ENCODE peak calls at places on chromosomes 4 and X, in ten cellular contexts. V is activated T-cell treated with anti-CD3 and anti-CD28 coated beads, Interleukin-2, amount 50 U/mL, for 4 hours; X is activated CD4-positive, alpha-beta T cell treated with anti-CD3 and anti-CD28 coated beads, Interleukin-2, amount 10 ng/mL, durations not matched to agents 7 days and 5 days; P is effector memory CD4-positive, alpha-beta T cell; O is stimulated activated CD8-positive, alpha-beta memory T cell treated with anti-CD3 and anti-CD28 coated beads, Interleukin-15, amount 100 ng/mL, for 4 hours; M is NCI-H510A; R is caudate nucleus; C is aorta; B is OCI-M1; K is neuronal stem cell. W is an unnamed sample.

GRCh38 chrX:68867458-68868166 is 38.8 kb downstream of the EFNB1 start:
- DNase-seq in V (no peak), X (no peak), P (no peak), O (no peak), M (no peak), R (no peak), C (peak; percentile 52), B (no peak), K (no peak), W (peak; percentile 6)

GRCh38 chrX:44975666-44976263 is 102.8 kb downstream of the KDM6A start:
- DNase-seq in V (no peak), X (no peak), P (no peak), O (no peak), M (no peak), R (no peak), C (no peak), B (peak; percentile 2), K (no peak), W (no peak)

GRCh38 chrX:52410439-52411394 is 41.9 kb downstream of the XAGE2 start:
- DNase-seq in V (no peak), X (no peak), P (no peak), O (no peak), M (no peak), R (no peak), C (no peak), B (no peak), K (no peak), W (no peak)

GRCh38 chr4:7392438-7393374 is 42.0 kb downstream of the PSAPL1 start:
- DNase-seq in V (no peak), X (no peak), P (no peak), O (no peak), M (no peak), R (no peak), C (peak; percentile 50), B (no peak), K (no peak), W (no peak)

GRCh38 chr4:72295966-72296557 is 264.3 kb downstream of the NPFFR2 start:
- DNase-seq in V (no peak), X (no peak), P (no peak), O (no peak), M (peak; percentile 9), R (no peak), C (no peak), B (peak; percentile 60), K (peak; percentile 21), W (peak; percentile 49)

GRCh38 chrX:9538544-9539045 is 73.7 kb downstream of the TBL1X start:
- DNase-seq in V (no peak), X (no peak), P (no peak), O (no peak), M (peak; percentile 73), R (no peak), C (no peak), B (no peak), K (no peak), W (peak; percentile 39)

GRCh38 chr4:3122081-3122563 is 47.6 kb downstream of the HTT start:
- DNase-seq in V (no peak), X (no peak), P (no peak), O (no peak), M (no peak), R (no peak), C (no peak), B (no peak), K (no peak), W (no peak)

GRCh38 chr4:7156273-7157139 is 35.8 kb upstream of the SORCS2 start:
- DNase-seq in V (no peak), X (no peak), P (no peak), O (no peak), M (no peak), R (no peak), C (no peak), B (no peak), K (peak; percentile 33), W (no peak)

GRCh38 chrX:10021461-10022272 is 54.5 kb downstream of the CLDN34 start:
- DNase-seq in V (no peak), X (no peak), P (no peak), O (no peak), M (no peak), R (no peak), C (no peak), B (no peak), K (no peak), W (no peak)

GRCh38 chr4:8708401-8709021 is 115.9 kb downstream of the CPZ start:
- DNase-seq in V (no peak), X (no peak), P (no peak), O (no peak), M (no peak), R (no peak), C (no peak), B (no peak), K (no peak), W (no peak)

GRCh38 chr4:126748736-126749135 is 884.0 kb upstream of the INTU start:
- DNase-seq in V (no peak), X (no peak), P (no peak), O (no peak), M (no peak), R (no peak), C (no peak), B (no peak), K (no peak), W (no peak)

GRCh38 chr4:34365891-34366290 is 1878.4 kb downstream of the ARAP2 start:
- DNase-seq in V (no peak), X (no peak), P (no peak), O (no peak), M (no peak), R (no peak), C (no peak), B (no peak), K (no peak), W (no peak)

GRCh38 chr4:175290401-175290800 is 372.2 kb downstream of the ADAM29 start:
- DNase-seq in V (no peak), X (no peak), P (no peak), O (no peak), M (no peak), R (no peak), C (no peak), B (no peak), K (no peak), W (no peak)

GRCh38 chr4:175772170-175772685 is 39.8 kb downstream of the GPM6A start:
- DNase-seq in V (no peak), X (no peak), P (no peak), O (no peak), M (no peak), R (no peak), C (no peak), B (no peak), K (no peak), W (no peak)

GRCh38 chr4:174111350-174111888 is 172.0 kb downstream of the FBXO8 start:
- DNase-seq in V (no peak), X (no peak), P (no peak), O (no peak), M (no peak), R (no peak), C (no peak), B (no peak), K (no peak), W (no peak)

GRCh38 chrX:133543654-133544053 is 128.4 kb upstream of the GPC4 start:
- DNase-seq in V (no peak), X (no peak), P (no peak), O (no peak), M (no peak), R (no peak), C (no peak), B (no peak), K (no peak), W (no peak)

GRCh38 chr4:173181769-173182374 is 13.3 kb downstream of the GALNT7 start:
- DNase-seq in V (no peak), X (no peak), P (no peak), O (no peak), M (no peak), R (no peak), C (no peak), B (peak; percentile 42), K (no peak), W (no peak)

GRCh38 chr4:182530451-182530850 is 287.2 kb downstream of the TENM3 start:
- DNase-seq in V (no peak), X (no peak), P (no peak), O (no peak), M (no peak), R (no peak), C (no peak), B (peak; percentile 23), K (no peak), W (no peak)

GRCh38 chrX:39857780-39858179 is 240.0 kb downstream of the BCOR start:
- DNase-seq in V (peak; percentile 8), X (no peak), P (no peak), O (no peak), M (no peak), R (no peak), C (no peak), B (no peak), K (no peak), W (peak; percentile 88)

GRCh38 chrX:13967636-13968035 is 62.1 kb downstream of the GEMIN8 start:
- DNase-seq in V (no peak), X (no peak), P (no peak), O (no peak), M (no peak), R (no peak), C (no peak), B (no peak), K (no peak), W (no peak)

GRCh38 chr4:163590609-163591264 is 96.2 kb downstream of the TMA16 start:
- DNase-seq in V (no peak), X (no peak), P (no peak), O (no peak), M (no peak), R (no peak), C (no peak), B (no peak), K (no peak), W (no peak)

GRCh38 chrX:19514791-19515614 is at the start of gene MAP3K15:
- DNase-seq in V (no peak), X (peak; percentile 12), P (no peak), O (no peak), M (no peak), R (no peak), C (no peak), B (no peak), K (no peak), W (peak; percentile 66)

GRCh38 chr4:6383019-6383404 is 89.4 kb downstream of the PPP2R2C start:
- DNase-seq in V (no peak), X (no peak), P (no peak), O (no peak), M (no peak), R (no peak), C (peak; percentile 17), B (no peak), K (no peak), W (no peak)

GRCh38 chrX:40158036-40158706 is 60.4 kb upstream of the BCOR start:
- DNase-seq in V (no peak), X (no peak), P (no peak), O (no peak), M (no peak), R (no peak), C (peak; percentile 45), B (peak; percentile 61), K (no peak), W (peak; percentile 70)

GRCh38 chr4:4693258-4693657 is 151.4 kb upstream of the STX18 start:
- DNase-seq in V (no peak), X (no peak), P (no peak), O (no peak), M (no peak), R (no peak), C (no peak), B (no peak), K (no peak), W (peak; percentile 79)

GRCh38 chr4:151226004-151226932 is 50.7 kb upstream of the PRSS48 start:
- DNase-seq in V (no peak), X (no peak), P (no peak), O (no peak), M (no peak), R (no peak), C (no peak), B (no peak), K (no peak), W (no peak)

GRCh38 chr4:70651864-70652506 is 14.3 kb downstream of the JCHAIN start:
- DNase-seq in V (no peak), X (peak; percentile 11), P (no peak), O (no peak), M (no peak), R (no peak), C (no peak), B (peak; percentile 60), K (peak; percentile 1), W (peak; percentile 45)

GRCh38 chrX:106921637-106922036 is 1.4 kb downstream of the CLDN2 start:
- DNase-seq in V (no peak), X (no peak), P (no peak), O (no peak), M (no peak), R (no peak), C (no peak), B (no peak), K (no peak), W (no peak)